ENCODE peak calls at places on chromosome 3, in nine cellular contexts. E, Y, M, C, N, U, W, S and F are unnamed samples.

GRCh38 chr3:122456074-122456473 is 40.2 kb upstream of the WDR5B start:
- DNase-seq in M (no peak), C (no peak), W (no peak), E (no peak), U (no peak), S (no peak), N (no peak), Y (no peak), F (no peak)

GRCh38 chr3:152290374-152290773 is 21.6 kb downstream of the MBNL1 start:
- DNase-seq in M (no peak), E (no peak), U (no peak), Y (no peak), W (no peak), C (no peak), S (no peak), N (no peak), F (no peak)

GRCh38 chr3:13264468-13264795 is 155.7 kb downstream of the NUP210 start:
- DNase-seq in W (peak), S (no peak), Y (no peak), N (no peak), C (no peak), M (no peak), U (no peak), E (no peak), F (no peak)

GRCh38 chr3:188180114-188180513 is 26.2 kb downstream of the LPP start:
- DNase-seq in E (no peak), Y (no peak), N (no peak), S (no peak), W (no peak), C (no peak), M (no peak), U (no peak), F (no peak)

GRCh38 chr3:53708001-53708621 is 138.1 kb downstream of the CHDH start:
- DNase-seq in C (peak), Y (no peak), U (peak), M (no peak), W (no peak), N (no peak), S (no peak), E (no peak), F (peak)

GRCh38 chr3:52248816-52249547 is 3.4 kb downstream of the PPM1M start:
- DNase-seq in Y (no peak), S (peak), E (peak), U (no peak), M (no peak), W (no peak), C (no peak), N (no peak), F (no peak)

GRCh38 chr3:112399064-112399463 is 66.1 kb downstream of the CD200 start:
- DNase-seq in M (no peak), N (no peak), E (no peak), U (no peak), C (no peak), Y (no peak), W (no peak), S (no peak), F (no peak)

GRCh38 chr3:128634075-128634611 is 16.5 kb downstream of the RPN1 start:
- DNase-seq in N (no peak), C (no peak), S (no peak), U (no peak), Y (no peak), M (no peak), W (no peak), E (no peak), F (peak)

GRCh38 chr3:183815951-183816475 is 9.4 kb downstream of the MAP6D1 start:
- DNase-seq in N (no peak), W (no peak), S (no peak), Y (no peak), M (no peak), E (no peak), U (no peak), C (no peak), F (no peak)

GRCh38 chr3:45575491-45575923 is 19.0 kb upstream of the LIMD1 start:
- DNase-seq in N (no peak), U (no peak), Y (no peak), S (no peak), C (no peak), M (no peak), W (no peak), E (no peak), F (no peak)

GRCh38 chr3:35592589-35593295 is 46.6 kb upstream of the ARPP21 start:
- DNase-seq in U (no peak), E (no peak), M (no peak), C (no peak), S (no peak), W (no peak), Y (no peak), N (no peak), F (no peak)

GRCh38 chr3:175857666-175858270 is 998.6 kb downstream of the NAALADL2 start:
- DNase-seq in E (no peak), N (no peak), M (no peak), U (no peak), W (no peak), Y (no peak), S (no peak), C (no peak), F (no peak)

GRCh38 chr3:75294124-75294523 is 370.0 kb upstream of the FRG2C start:
- DNase-seq in M (peak), U (peak), C (peak), E (no peak), W (peak), S (no peak), Y (no peak), N (no peak), F (no peak)

GRCh38 chr3:48628277-48629017 is 6.8 kb downstream of the SLC26A6 start:
- DNase-seq in C (no peak), U (no peak), S (no peak), E (no peak), M (no peak), Y (no peak), N (no peak), W (no peak), F (no peak)

GRCh38 chr3:47910777-47911440 is 105.3 kb downstream of the MAP4 start:
- DNase-seq in S (no peak), U (no peak), E (no peak), C (no peak), M (peak), W (no peak), Y (no peak), N (no peak), F (no peak)

GRCh38 chr3:152638707-152639450 is 196.1 kb upstream of the P2RY1 start:
- DNase-seq in E (no peak), U (peak), M (peak), W (no peak), C (no peak), N (no peak), Y (no peak), S (no peak), F (no peak)

GRCh38 chr3:108420926-108421325 is 89.5 kb downstream of the MYH15 start:
- DNase-seq in M (no peak), N (no peak), U (no peak), E (no peak), W (no peak), S (no peak), Y (no peak), C (no peak), F (no peak)

GRCh38 chr3:147651107-147651506 is 241.9 kb downstream of the ZIC1 start:
- DNase-seq in Y (no peak), N (no peak), E (no peak), M (no peak), U (peak), C (peak), W (no peak), S (peak), F (no peak)

GRCh38 chr3:84977021-84977420 is 18.2 kb downstream of the CADM2 start:
- DNase-seq in S (no peak), C (no peak), W (no peak), E (no peak), N (no peak), Y (no peak), M (no peak), U (no peak), F (no peak)

GRCh38 chr3:39207361-39208192 is 15.2 kb upstream of the XIRP1 start:
- DNase-seq in E (no peak), M (no peak), S (no peak), C (no peak), N (no peak), U (no peak), Y (no peak), W (no peak), F (no peak)

GRCh38 chr3:73096169-73096568 is 34.7 kb downstream of the EBLN2 start:
- DNase-seq in N (no peak), Y (no peak), M (no peak), E (no peak), U (no peak), C (no peak), S (no peak), W (no peak), F (no peak)

GRCh38 chr3:159892801-159893200 is 95.8 kb upstream of the IL12A start:
- DNase-seq in N (no peak), M (no peak), W (no peak), C (no peak), S (no peak), U (no peak), E (no peak), Y (no peak), F (no peak)

GRCh38 chr3:102179321-102180290 is 255.2 kb upstream of the ZPLD1 start:
- DNase-seq in Y (no peak), S (no peak), U (no peak), M (no peak), W (no peak), N (no peak), C (no peak), E (no peak), F (no peak)

GRCh38 chr3:12175844-12176453 is 17.2 kb upstream of the TIMP4 start:
- DNase-seq in U (peak), Y (no peak), W (peak), M (no peak), C (peak), N (no peak), E (no peak), S (peak), F (peak)

GRCh38 chr3:156666073-156666472 is 8.3 kb upstream of the TIPARP start:
- DNase-seq in U (no peak), W (no peak), E (no peak), S (no peak), Y (no peak), N (no peak), M (no peak), C (no peak), F (no peak)

GRCh38 chr3:27060336-27060735 is 308.8 kb downstream of the NEK10 start:
- DNase-seq in W (no peak), N (no peak), M (no peak), U (no peak), S (no peak), Y (no peak), E (no peak), C (no peak), F (no peak)

GRCh38 chr3:194431553-194431952 is 32.5 kb upstream of the GP5 start:
- DNase-seq in C (no peak), W (no peak), N (no peak), Y (no peak), M (no peak), E (no peak), S (no peak), U (no peak), F (no peak)

GRCh38 chr3:197430502-197430901 is 125.3 kb downstream of the BDH1 start:
- DNase-seq in S (no peak), M (no peak), W (no peak), E (no peak), C (no peak), N (no peak), Y (no peak), U (no peak), F (no peak)

GRCh38 chr3:141686477-141687280 is 51.4 kb upstream of the RNF7 start:
- DNase-seq in S (peak), E (no peak), M (no peak), U (peak), C (no peak), N (peak), W (no peak), Y (no peak), F (no peak)

GRCh38 chr3:66110840-66111239 is 72.1 kb upstream of the MAGI1 start:
- DNase-seq in M (no peak), E (no peak), C (no peak), Y (no peak), N (peak), U (peak), W (no peak), S (no peak), F (no peak)

GRCh38 chr3:39990532-39990931 is 181.1 kb downstream of the MYRIP start:
- DNase-seq in C (peak), M (peak), E (no peak), Y (no peak), N (no peak), S (no peak), U (no peak), W (peak), F (no peak)

GRCh38 chr3:53845103-53845880 is 927 bp downstream of the CHDH start:
- DNase-seq in E (no peak), S (peak), M (no peak), U (peak), N (no peak), W (peak), C (peak), Y (no peak), F (peak)

GRCh38 chr3:100650651-100651611 is 41.5 kb downstream of the ADGRG7 start:
- DNase-seq in S (no peak), N (no peak), W (no peak), M (no peak), Y (no peak), E (no peak), C (no peak), U (no peak), F (no peak)
- TF ChIP-seq CTCF in S (no peak), N (no peak), W (no peak), M (no peak), Y (no peak), E (no peak), C (no peak), U (no peak), F (no peak)

GRCh38 chr3:146640955-146641867 is 36.1 kb upstream of the PLSCR5 start:
- DNase-seq in W (no peak), Y (no peak), N (no peak), S (no peak), C (peak), M (peak), E (no peak), U (no peak), F (no peak)
- TF ChIP-seq CTCF in W (peak), Y (no peak), N (no peak), S (peak), C (peak), M (peak), E (peak), U (no peak), F (peak)

GRCh38 chr3:173006006-173006405 is 135.0 kb downstream of the SPATA16 start:
- DNase-seq in S (no peak), C (no peak), U (no peak), Y (no peak), W (no peak), M (no peak), N (no peak), E (no peak), F (no peak)

GRCh38 chr3:173007079-173007723 is 133.8 kb downstream of the SPATA16 start:
- DNase-seq in E (no peak), S (no peak), M (no peak), Y (no peak), N (no peak), W (no peak), U (no peak), C (no peak), F (no peak)

GRCh38 chr3:173004681-173005080 is 136.4 kb downstream of the SPATA16 start:
- DNase-seq in E (no peak), W (no peak), S (no peak), N (no peak), Y (no peak), M (no peak), U (no peak), C (no peak), F (no peak)

GRCh38 chr3:173008978-173009377 is 132.1 kb downstream of the SPATA16 start:
- DNase-seq in W (no peak), C (no peak), E (no peak), U (no peak), S (peak), M (no peak), N (no peak), Y (no peak), F (no peak)

GRCh38 chr3:173009410-173009809 is 131.6 kb downstream of the SPATA16 start:
- DNase-seq in U (no peak), Y (no peak), C (no peak), M (no peak), N (no peak), E (no peak), S (no peak), W (no peak), F (peak)
- TF ChIP-seq CTCF in U (no peak), Y (no peak), C (no peak), M (no peak), N (no peak), E (no peak), S (no peak), W (no peak), F (no peak)

GRCh38 chr3:177053107-177053506 is 144.2 kb downstream of the TBL1XR1 start:
- DNase-seq in E (no peak), Y (no peak), N (no peak), S (no peak), W (no peak), C (no peak), U (no peak), M (no peak), F (no peak)

GRCh38 chr3:177051419-177051818 is 145.9 kb downstream of the TBL1XR1 start:
- DNase-seq in Y (no peak), N (no peak), E (no peak), W (no peak), C (no peak), U (no peak), M (no peak), S (no peak), F (no peak)

GRCh38 chr3:177055557-177056290 is 141.6 kb downstream of the TBL1XR1 start:
- DNase-seq in E (no peak), N (no peak), W (no peak), S (no peak), Y (no peak), C (no peak), U (no peak), M (no peak), F (no peak)

DNA sequence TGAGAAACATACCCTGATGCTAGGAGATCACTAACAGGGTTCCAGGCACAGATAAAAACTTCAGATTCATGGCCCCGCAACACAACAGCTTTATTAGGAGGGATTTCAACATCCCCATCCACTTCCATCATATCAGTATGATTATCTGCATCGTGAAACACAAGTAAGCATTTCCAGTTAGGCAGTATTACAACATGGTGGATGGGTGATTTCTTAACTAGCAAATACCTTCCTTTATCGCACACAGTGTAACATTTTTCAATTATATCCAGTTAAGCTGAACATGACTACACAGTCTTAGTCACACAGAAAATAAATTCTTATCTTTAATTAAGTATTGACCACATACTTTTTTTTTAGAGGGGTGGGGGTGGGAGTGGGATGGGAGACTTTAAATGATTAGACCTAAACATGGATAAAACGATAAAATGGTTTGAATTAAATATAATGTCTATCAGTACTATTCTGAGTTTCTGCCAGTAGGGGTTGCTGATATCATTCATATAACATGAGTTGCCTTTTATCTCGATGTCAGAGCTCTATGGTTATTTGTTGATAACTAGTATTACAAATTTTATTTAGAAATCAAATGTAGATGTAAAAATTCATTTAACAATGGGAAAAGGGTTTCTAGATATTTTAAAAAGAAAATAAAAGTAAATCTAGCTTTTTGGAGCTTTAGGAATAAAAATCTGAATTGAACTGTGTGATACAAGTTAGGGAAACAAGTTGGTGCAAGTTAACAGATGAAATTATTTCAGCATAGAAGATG is 146.6 kb downstream of the TBL1XR1 start:
- DNase-seq in N (no peak), S (no peak), W (no peak), Y (no peak), E (no peak), M (no peak), U (no peak), C (peak), F (no peak)
- TF ChIP-seq CTCF in N (peak), S (peak), W (peak), Y (peak), E (peak), M (peak), U (no peak), C (peak), F (peak)

GRCh38 chr3:132268956-132269355 is 48.3 kb upstream of the ACP3 start:
- DNase-seq in C (no peak), U (no peak), W (no peak), E (no peak), Y (no peak), M (no peak), S (no peak), N (no peak), F (no peak)
- TF ChIP-seq CTCF in C (peak), U (no peak), W (no peak), E (no peak), Y (no peak), M (peak), S (no peak), N (no peak), F (peak)

DNA sequence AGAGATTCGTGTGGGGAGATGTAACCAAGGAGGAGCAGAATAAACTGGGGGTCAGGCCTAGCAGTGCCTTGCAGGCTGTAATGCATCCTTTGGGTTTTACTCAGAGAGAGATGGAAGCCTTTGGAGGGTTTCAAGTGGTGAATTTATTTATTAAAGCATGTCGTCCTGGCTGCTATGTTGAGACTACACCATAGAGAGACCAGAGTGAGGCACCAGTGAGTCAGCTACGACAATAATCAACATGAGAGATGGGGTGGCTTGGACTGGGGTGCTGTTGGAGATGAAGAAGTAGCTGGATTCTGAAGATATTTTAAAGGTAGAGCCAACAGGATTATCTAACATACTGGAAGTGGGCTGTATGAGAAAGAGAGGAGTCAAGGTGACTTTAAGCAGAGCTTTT is 335.3 kb upstream of the ARHGEF26 start:
- DNase-seq in M (no peak), U (no peak), Y (no peak), W (no peak), N (no peak), S (no peak), C (no peak), E (no peak), F (no peak)
- TF ChIP-seq CTCF in M (no peak), U (no peak), Y (no peak), W (no peak), N (no peak), S (no peak), C (no peak), E (no peak), F (no peak)